ENCODE peak calls at places on chromosomes 7 and 10, in ten cellular contexts. S is cardiac muscle cell, A is Calu3, Z is GM06990, H is neuronal stem cell, L is AG09319, O is brain pericyte, I is retinal pigment epithelial cell, P is astrocyte of the spinal cord, U is left kidney. Y is an unnamed sample.

GRCh38 chr7:33050425-33051318 is 11.9 kb downstream of the NT5C3A start:
- DNase-seq in A (peak; percentile 47), H (no peak), L (no peak), U (peak; percentile 75), Z (no peak), I (no peak), O (no peak), P (peak; percentile 62), S (peak; percentile 36), Y (peak; percentile 73)

GRCh38 chr10:84367256-84367655 is 38.9 kb downstream of the CCSER2 start:
- DNase-seq in O (no peak), H (no peak), P (no peak), I (no peak), Z (no peak), L (no peak), S (no peak), A (no peak), U (no peak), Y (no peak)

GRCh38 chr7:77989981-77990566 is 191.5 kb downstream of the PHTF2 start:
- DNase-seq in P (no peak), H (no peak), U (no peak), O (no peak), S (no peak), I (no peak), A (peak; percentile 47), Z (no peak), L (no peak), Y (no peak)

GRCh38 chr7:19079066-19079465 is 38.4 kb downstream of the TWIST1 start:
- DNase-seq in L (peak; percentile 59), Z (no peak), U (no peak), P (peak; percentile 68), I (no peak), H (no peak), S (no peak), A (peak; percentile 17), O (peak; percentile 47), Y (peak; percentile 65)

GRCh38 chr10:102150970-102151773 is 1.0 kb upstream of the NOLC1 start:
- DNase-seq in S (no peak), U (no peak), H (no peak), P (no peak), O (no peak), I (peak; percentile 37), Z (no peak), L (no peak), A (no peak), Y (peak; percentile 42)

GRCh38 chr10:46301056-46301645 is 14.4 kb downstream of the ANTXRL start:
- DNase-seq in H (no peak), Z (no peak), L (no peak), U (no peak), I (no peak), S (no peak), P (no peak), A (no peak), O (no peak), Y (no peak)

GRCh38 chr7:80842479-80842797 is 76.4 kb downstream of the SEMA3C start:
- DNase-seq in U (no peak), A (no peak), Z (no peak), O (no peak), H (no peak), I (no peak), S (no peak), L (no peak), P (no peak), Y (no peak)

GRCh38 chr10:93481931-93482834 is at the start of gene MYOF:
- DNase-seq in I (no peak), Z (peak; percentile 47), O (peak; percentile 67), P (peak; percentile 93), S (peak; percentile 77), H (peak; percentile 54), U (peak; percentile 87), L (peak; percentile 79), A (peak; percentile 73), Y (peak; percentile 93)

GRCh38 chr10:132889556-132889955 is 52.8 kb downstream of the CFAP46 start:
- DNase-seq in I (no peak), H (no peak), P (no peak), O (no peak), Z (no peak), A (no peak), S (no peak), U (no peak), L (no peak), Y (no peak)

GRCh38 chr10:103759100-103759781 is 96.1 kb downstream of the SH3PXD2A start:
- DNase-seq in L (no peak), P (peak; percentile 81), S (peak; percentile 60), A (no peak), U (peak; percentile 90), I (peak; percentile 86), H (no peak), O (no peak), Z (no peak), Y (peak; percentile 87)

Y was measured in fibroblast of lung.